ENCODE peak calls at places on chromosomes 3 and 15, in five cellular contexts. One of them, this sample, is unnamed.
A peak's percentile ranks its signal among the peaks of the same experiment; 100 is the strongest.

GRCh38 chr3:32758375-32758753 is 59.4 kb upstream of the TRIM71 start:
- DNase-seq in uterus: no peak
- DNase-seq in Peyer's patch: no peak
- DNase-seq in lower lobe of right lung: no peak
- DNase-seq in neural progenitor cell: no peak
- DNase-seq in this sample: no peak

GRCh38 chr3:140164156-140164555 is 229.2 kb downstream of the CLSTN2 start:
- DNase-seq in uterus: no peak
- DNase-seq in Peyer's patch: no peak
- DNase-seq in lower lobe of right lung: no peak
- DNase-seq in neural progenitor cell: no peak
- DNase-seq in this sample: no peak

GRCh38 chr3:128492353-128493220 is at the start of gene GATA2:
- DNase-seq in uterus: peak; percentile 66
- DNase-seq in Peyer's patch: no peak
- DNase-seq in lower lobe of right lung: no peak
- DNase-seq in neural progenitor cell: peak; percentile 81
- DNase-seq in this sample: no peak

GRCh38 chr15:58307313-58307961 is 124.4 kb upstream of the LIPC start:
- DNase-seq in uterus: no peak
- DNase-seq in Peyer's patch: no peak
- DNase-seq in lower lobe of right lung: no peak
- DNase-seq in neural progenitor cell: peak; percentile 71
- DNase-seq in this sample: no peak

GRCh38 chr3:100042144-100042543 is 72.2 kb downstream of the FILIP1L start:
- DNase-seq in uterus: no peak
- DNase-seq in Peyer's patch: no peak
- DNase-seq in lower lobe of right lung: no peak
- DNase-seq in neural progenitor cell: no peak
- DNase-seq in this sample: no peak

GRCh38 chr15:78341057-78341763 is 1.1 kb downstream of the CRABP1 start:
- DNase-seq in uterus: no peak
- DNase-seq in Peyer's patch: no peak
- DNase-seq in lower lobe of right lung: no peak
- DNase-seq in neural progenitor cell: peak; percentile 76
- DNase-seq in this sample: no peak

GRCh38 chr3:186361612-186362408 is at the start of gene DGKG:
- DNase-seq in uterus: peak; percentile 34
- DNase-seq in Peyer's patch: peak; percentile 65
- DNase-seq in lower lobe of right lung: peak; percentile 80
- DNase-seq in neural progenitor cell: peak; percentile 59
- DNase-seq in this sample: no peak

GRCh38 chr3:97817965-97818364 is 3.8 kb upstream of the CRYBG3 start:
- DNase-seq in uterus: no peak
- DNase-seq in Peyer's patch: no peak
- DNase-seq in lower lobe of right lung: no peak
- DNase-seq in neural progenitor cell: no peak
- DNase-seq in this sample: no peak

GRCh38 chr3:145145461-145145860 is 1015.5 kb downstream of the PLOD2 start:
- DNase-seq in uterus: no peak
- DNase-seq in Peyer's patch: no peak
- DNase-seq in lower lobe of right lung: no peak
- DNase-seq in neural progenitor cell: no peak
- DNase-seq in this sample: no peak

GRCh38 chr3:34183581-34184313 is 385.3 kb downstream of the PDCD6IP start:
- DNase-seq in uterus: no peak
- DNase-seq in Peyer's patch: no peak
- DNase-seq in lower lobe of right lung: no peak
- DNase-seq in neural progenitor cell: no peak
- DNase-seq in this sample: peak; percentile 16

GRCh38 chr15:67080900-67081431 is 15.6 kb downstream of the SMAD3 start:
- DNase-seq in uterus: peak; percentile 46
- DNase-seq in Peyer's patch: peak; percentile 92
- DNase-seq in lower lobe of right lung: peak; percentile 76
- DNase-seq in neural progenitor cell: no peak
- DNase-seq in this sample: no peak

GRCh38 chr15:101579766-101580165 is 72.4 kb downstream of the TM2D3 start:
- DNase-seq in uterus: no peak
- DNase-seq in Peyer's patch: no peak
- DNase-seq in lower lobe of right lung: no peak
- DNase-seq in neural progenitor cell: no peak
- DNase-seq in this sample: no peak

GRCh38 chr3:146469206-146470017 is at the start of gene PLSCR2:
- DNase-seq in uterus: peak; percentile 35
- DNase-seq in Peyer's patch: peak; percentile 86
- DNase-seq in lower lobe of right lung: peak; percentile 85
- DNase-seq in neural progenitor cell: peak; percentile 27
- DNase-seq in this sample: no peak

GRCh38 chr15:78810377-78811123 is 714 bp downstream of the ADAMTS7 start:
- DNase-seq in uterus: peak; percentile 69
- DNase-seq in Peyer's patch: peak; percentile 18
- DNase-seq in lower lobe of right lung: peak; percentile 57
- DNase-seq in neural progenitor cell: peak; percentile 74
- DNase-seq in this sample: no peak

GRCh38 chr15:89672221-89673161 is 6.7 kb downstream of the PLIN1 start:
- DNase-seq in uterus: no peak
- DNase-seq in Peyer's patch: no peak
- DNase-seq in lower lobe of right lung: no peak
- DNase-seq in neural progenitor cell: no peak
- DNase-seq in this sample: no peak

GRCh38 chr3:187889106-187889505 is 143.8 kb upstream of the BCL6 start:
- DNase-seq in uterus: no peak
- DNase-seq in Peyer's patch: no peak
- DNase-seq in lower lobe of right lung: no peak
- DNase-seq in neural progenitor cell: no peak
- DNase-seq in this sample: no peak

GRCh38 chr3:177212278-177212610 is 15.0 kb upstream of the TBL1XR1 start:
- DNase-seq in uterus: no peak
- DNase-seq in Peyer's patch: no peak
- DNase-seq in lower lobe of right lung: no peak
- DNase-seq in neural progenitor cell: no peak
- DNase-seq in this sample: no peak

GRCh38 chr15:75153084-75153483 is 48.6 kb upstream of the C15orf39 start:
- DNase-seq in uterus: no peak
- DNase-seq in Peyer's patch: no peak
- DNase-seq in lower lobe of right lung: no peak
- DNase-seq in neural progenitor cell: no peak
- DNase-seq in this sample: peak; percentile 20

GRCh38 chr15:68806220-68807105 is 14.2 kb downstream of the ANP32A start:
- DNase-seq in uterus: no peak
- DNase-seq in Peyer's patch: no peak
- DNase-seq in lower lobe of right lung: no peak
- DNase-seq in neural progenitor cell: no peak
- DNase-seq in this sample: no peak

GRCh38 chr3:79263423-79263822 is 504.4 kb downstream of the ROBO1 start:
- DNase-seq in uterus: no peak
- DNase-seq in Peyer's patch: no peak
- DNase-seq in lower lobe of right lung: no peak
- DNase-seq in neural progenitor cell: no peak
- DNase-seq in this sample: no peak

GRCh38 chr3:97823503-97824004 is 1.7 kb downstream of the CRYBG3 start:
- DNase-seq in uterus: no peak
- DNase-seq in Peyer's patch: no peak
- DNase-seq in lower lobe of right lung: no peak
- DNase-seq in neural progenitor cell: no peak
- DNase-seq in this sample: no peak

GRCh38 chr3:24678441-24678865 is 183.8 kb upstream of the THRB start:
- DNase-seq in uterus: peak; percentile 23
- DNase-seq in Peyer's patch: no peak
- DNase-seq in lower lobe of right lung: no peak
- DNase-seq in neural progenitor cell: no peak
- DNase-seq in this sample: peak; percentile 57

GRCh38 chr3:81045976-81046375 is 715.5 kb downstream of the GBE1 start:
- DNase-seq in uterus: no peak
- DNase-seq in Peyer's patch: no peak
- DNase-seq in lower lobe of right lung: no peak
- DNase-seq in neural progenitor cell: no peak
- DNase-seq in this sample: no peak

GRCh38 chr3:25448750-25449684 is 21.0 kb downstream of the RARB start:
- DNase-seq in uterus: peak; percentile 80
- DNase-seq in Peyer's patch: peak; percentile 25
- DNase-seq in lower lobe of right lung: peak; percentile 80
- DNase-seq in neural progenitor cell: peak; percentile 69
- DNase-seq in this sample: no peak

GRCh38 chr3:25594007-25594502 is 70.7 kb downstream of the TOP2B start:
- DNase-seq in uterus: no peak
- DNase-seq in Peyer's patch: no peak
- DNase-seq in lower lobe of right lung: no peak
- DNase-seq in neural progenitor cell: peak; percentile 55
- DNase-seq in this sample: peak; percentile 16

GRCh38 chr15:92205255-92205739 is 188.4 kb upstream of the ST8SIA2 start:
- DNase-seq in uterus: no peak
- DNase-seq in Peyer's patch: no peak
- DNase-seq in lower lobe of right lung: no peak
- DNase-seq in neural progenitor cell: peak; percentile 49
- DNase-seq in this sample: no peak

GRCh38 chr3:52820741-52821140 is 9.7 kb downstream of the ITIH4 start:
- DNase-seq in uterus: no peak
- DNase-seq in Peyer's patch: no peak
- DNase-seq in lower lobe of right lung: no peak
- DNase-seq in neural progenitor cell: peak; percentile 76
- DNase-seq in this sample: peak; percentile 20

GRCh38 chr3:171976526-171976925 is 62.9 kb upstream of the FNDC3B start:
- DNase-seq in uterus: no peak
- DNase-seq in Peyer's patch: no peak
- DNase-seq in lower lobe of right lung: no peak
- DNase-seq in neural progenitor cell: no peak
- DNase-seq in this sample: no peak

GRCh38 chr3:135556184-135556583 is 409.3 kb upstream of the PPP2R3A start:
- DNase-seq in uterus: no peak
- DNase-seq in Peyer's patch: no peak
- DNase-seq in lower lobe of right lung: no peak
- DNase-seq in neural progenitor cell: no peak
- DNase-seq in this sample: no peak

GRCh38 chr15:75834011-75834410 is 9.2 kb upstream of the UBE2Q2 start:
- DNase-seq in uterus: no peak
- DNase-seq in Peyer's patch: no peak
- DNase-seq in lower lobe of right lung: no peak
- DNase-seq in neural progenitor cell: no peak
- DNase-seq in this sample: no peak

GRCh38 chr3:49383387-49383786 is 25.2 kb upstream of the GPX1 start:
- DNase-seq in uterus: no peak
- DNase-seq in Peyer's patch: no peak
- DNase-seq in lower lobe of right lung: no peak
- DNase-seq in neural progenitor cell: no peak
- DNase-seq in this sample: no peak

GRCh38 chr3:122890077-122890484 is 95.2 kb downstream of the SLC49A4 start:
- DNase-seq in uterus: peak; percentile 67
- DNase-seq in Peyer's patch: no peak
- DNase-seq in lower lobe of right lung: no peak
- DNase-seq in neural progenitor cell: peak; percentile 55
- DNase-seq in this sample: peak; percentile 65

GRCh38 chr15:93451822-93452221 is 362.8 kb upstream of the RGMA start:
- DNase-seq in uterus: no peak
- DNase-seq in Peyer's patch: no peak
- DNase-seq in lower lobe of right lung: no peak
- DNase-seq in neural progenitor cell: no peak
- DNase-seq in this sample: no peak

GRCh38 chr3:188037116-188037718 is 116.7 kb upstream of the LPP start:
- DNase-seq in uterus: no peak
- DNase-seq in Peyer's patch: no peak
- DNase-seq in lower lobe of right lung: no peak
- DNase-seq in neural progenitor cell: peak; percentile 52
- DNase-seq in this sample: no peak

GRCh38 chr3:86175593-86175992 is 815.4 kb downstream of the VGLL3 start:
- DNase-seq in uterus: no peak
- DNase-seq in Peyer's patch: no peak
- DNase-seq in lower lobe of right lung: no peak
- DNase-seq in neural progenitor cell: peak; percentile 18
- DNase-seq in this sample: no peak

GRCh38 chr3:37155782-37156181 is 18.6 kb downstream of the LRRFIP2 start:
- DNase-seq in uterus: no peak
- DNase-seq in Peyer's patch: no peak
- DNase-seq in lower lobe of right lung: no peak
- DNase-seq in neural progenitor cell: no peak
- DNase-seq in this sample: no peak

GRCh38 chr3:12557472-12558105 is 702 bp downstream of the MKRN2 start:
- DNase-seq in uterus: no peak
- DNase-seq in Peyer's patch: no peak
- DNase-seq in lower lobe of right lung: no peak
- DNase-seq in neural progenitor cell: no peak
- DNase-seq in this sample: no peak
- TF ChIP-seq CTCF in uterus: no peak
- TF ChIP-seq CTCF in Peyer's patch: no peak
- TF ChIP-seq CTCF in lower lobe of right lung: no peak
- TF ChIP-seq CTCF in neural progenitor cell: no peak
- TF ChIP-seq CTCF in this sample: no peak

GRCh38 chr15:40930430-40931299 is 1.5 kb downstream of the DLL4 start:
- DNase-seq in uterus: peak; percentile 41
- DNase-seq in Peyer's patch: no peak
- DNase-seq in lower lobe of right lung: peak; percentile 69
- DNase-seq in neural progenitor cell: peak; percentile 87
- DNase-seq in this sample: no peak
- H3K27me3 ChIP-seq in uterus: peaks cover 21% of the 10 kb centered on the region
- H3K27me3 ChIP-seq in Peyer's patch: no peaks in the 10 kb centered on the region
- H3K27me3 ChIP-seq in lower lobe of right lung: peaks cover 61% of the 10 kb centered on the region
- H3K27me3 ChIP-seq in neural progenitor cell: peaks cover 99% of the 10 kb centered on the region
- H3K27me3 ChIP-seq in this sample: peaks cover 48% of the 10 kb centered on the region

DNA sequence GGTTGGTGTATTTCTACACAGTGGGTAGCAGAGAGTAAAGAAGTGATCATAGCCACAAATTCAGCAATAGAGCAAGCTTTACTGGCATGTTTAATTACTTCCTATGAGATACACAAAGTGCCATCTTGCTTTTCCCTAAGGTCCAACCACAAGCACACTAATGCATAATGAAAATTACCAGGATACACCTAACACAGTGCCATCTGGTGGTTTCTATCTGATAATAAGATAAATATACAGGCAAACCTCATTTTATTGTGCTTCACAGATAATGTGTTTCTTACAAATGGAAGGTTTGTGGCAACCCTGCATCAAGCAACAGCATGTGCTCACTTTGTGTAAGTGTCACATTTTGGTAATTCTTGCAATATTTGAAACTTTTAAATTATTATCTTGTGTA is 223.0 kb downstream of the NSUN3 start:
- DNase-seq in uterus: no peak
- DNase-seq in Peyer's patch: no peak
- DNase-seq in lower lobe of right lung: no peak
- DNase-seq in neural progenitor cell: peak; percentile 26
- DNase-seq in this sample: no peak
- TF ChIP-seq CTCF in uterus: no peak
- TF ChIP-seq CTCF in Peyer's patch: no peak
- TF ChIP-seq CTCF in lower lobe of right lung: no peak
- TF ChIP-seq CTCF in neural progenitor cell: peak; percentile 44
- TF ChIP-seq CTCF in this sample: no peak

GRCh38 chr3:124107074-124107473 is 115.2 kb upstream of the ROPN1 start:
- DNase-seq in uterus: no peak
- DNase-seq in Peyer's patch: no peak
- DNase-seq in lower lobe of right lung: no peak
- DNase-seq in neural progenitor cell: no peak
- DNase-seq in this sample: no peak
- H3K27me3 ChIP-seq in uterus: no peaks in the 10 kb centered on the region
- H3K27me3 ChIP-seq in Peyer's patch: no peaks in the 10 kb centered on the region
- H3K27me3 ChIP-seq in lower lobe of right lung: no peaks in the 10 kb centered on the region
- H3K27me3 ChIP-seq in neural progenitor cell: no peaks in the 10 kb centered on the region
- H3K27me3 ChIP-seq in this sample: no peaks in the 10 kb centered on the region

This sample was measured in DND-41.